ENCODE peak calls at places on chromosomes 11 and 22, in four cellular contexts. U is H1, Z is HepG2, N is GM12878. D is an unnamed sample. For H3K4me1, the result is how much of the 10 kb centered on the place peaks cover.

GRCh38 chr11:94776351-94777321 is 8.5 kb downstream of the AMOTL1 start:
- DNase-seq in U (no peak), Z (no peak), N (no peak), D (no peak)

GRCh38 chr22:44975444-44976262 is 34.2 kb downstream of the PHF21B start:
- DNase-seq in U (peak), Z (peak), N (no peak), D (peak)

GRCh38 chr11:64885367-64886286 is 7.2 kb upstream of the EHD1 start:
- DNase-seq in U (no peak), Z (peak), N (no peak), D (no peak)

GRCh38 chr11:10896493-10896892 is 38.6 kb upstream of the ZBED5 start:
- DNase-seq in U (no peak), Z (no peak), N (no peak), D (no peak)

GRCh38 chr22:49156662-49157285 is 670.9 kb downstream of the BRD1 start:
- DNase-seq in U (no peak), Z (no peak), N (no peak), D (no peak)

GRCh38 chr22:36280379-36280778 is 27.4 kb downstream of the APOL1 start:
- DNase-seq in U (no peak), Z (no peak), N (no peak), D (no peak)

GRCh38 chr11:125382211-125382807 is 113.8 kb downstream of the FEZ1 start:
- DNase-seq in U (no peak), Z (no peak), N (no peak), D (no peak)

GRCh38 chr11:70331901-70332300 is 61.4 kb downstream of the PPFIA1 start:
- DNase-seq in U (no peak), Z (no peak), N (no peak), D (no peak)

GRCh38 chr11:120223793-120224192 is 13.0 kb downstream of the OAF start:
- DNase-seq in U (no peak), Z (no peak), N (no peak), D (no peak)

GRCh38 chr11:76251576-76251975 is 45.3 kb upstream of the WNT11 start:
- DNase-seq in U (no peak), Z (no peak), N (no peak), D (no peak)

GRCh38 chr11:17771415-17771814 is 36.8 kb downstream of the KCNC1 start:
- DNase-seq in U (no peak), Z (no peak), N (no peak), D (no peak)

GRCh38 chr11:16920559-16920958 is 93.7 kb downstream of the PLEKHA7 start:
- DNase-seq in U (no peak), Z (no peak), N (no peak), D (no peak)

GRCh38 chr11:123742334-123742733 is 874 bp upstream of the ZNF202 start:
- DNase-seq in U (no peak), Z (no peak), N (no peak), D (peak)

GRCh38 chr11:108223449-108224149 is 732 bp downstream of the ATM start:
- DNase-seq in U (no peak), Z (no peak), N (no peak), D (no peak)

GRCh38 chr11:76038608-76039007 is 167.7 kb downstream of the WNT11 start:
- DNase-seq in U (no peak), Z (no peak), N (no peak), D (no peak)

GRCh38 chr11:115464269-115464668 is 39.9 kb downstream of the CADM1 start:
- DNase-seq in U (no peak), Z (no peak), N (no peak), D (no peak)

GRCh38 chr11:77062924-77063323 is 3.8 kb upstream of the CAPN5 start:
- DNase-seq in U (no peak), Z (no peak), N (no peak), D (no peak)

GRCh38 chr11:37774441-37774840 is 1176.4 kb upstream of the RAG2 start:
- DNase-seq in U (no peak), Z (no peak), N (no peak), D (peak)

GRCh38 chr11:115706735-115707134 is 202.5 kb upstream of the CADM1 start:
- DNase-seq in U (no peak), Z (no peak), N (no peak), D (no peak)

GRCh38 chr22:47127441-47127871 is 365.0 kb downstream of the TBC1D22A start:
- DNase-seq in U (no peak), Z (no peak), N (no peak), D (no peak)

GRCh38 chr22:47125603-47126002 is 363.2 kb downstream of the TBC1D22A start:
- DNase-seq in U (no peak), Z (no peak), N (no peak), D (no peak)

GRCh38 chr22:47124451-47124881 is 362.0 kb downstream of the TBC1D22A start:
- DNase-seq in U (no peak), Z (no peak), N (no peak), D (no peak)

GRCh38 chr22:47124946-47125345 is 362.5 kb downstream of the TBC1D22A start:
- DNase-seq in U (no peak), Z (no peak), N (no peak), D (no peak)

GRCh38 chr22:47126344-47126811 is 363.9 kb downstream of the TBC1D22A start:
- DNase-seq in U (no peak), Z (no peak), N (no peak), D (no peak)
- TF ChIP-seq YY1 in U (no peak), Z (no peak), N (no peak), D (no peak)

DNA sequence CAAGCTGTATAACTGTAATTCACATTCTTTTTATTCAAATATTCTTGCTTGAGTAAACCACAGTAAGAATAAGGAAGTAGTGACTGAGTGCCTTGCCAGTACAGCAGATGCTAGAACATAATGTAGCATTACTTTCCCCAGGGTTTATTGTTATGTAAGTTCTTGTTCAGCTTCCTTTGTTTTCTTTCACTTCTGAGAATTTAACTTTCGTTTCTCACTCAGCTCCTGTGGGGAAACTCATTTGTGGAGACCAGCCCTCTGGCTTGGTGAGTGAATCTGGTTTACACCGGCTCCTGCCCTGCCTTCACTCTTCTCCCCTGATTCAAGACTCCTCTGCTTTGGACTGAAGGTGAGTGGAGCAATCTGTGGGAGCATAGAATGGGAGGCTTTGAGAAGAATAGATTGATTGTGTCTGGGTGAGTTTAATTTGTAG is at the start of gene TRIM22:
- DNase-seq in U (peak), Z (no peak), N (peak), D (peak)
- H3K4me1 ChIP-seq in U (under half), Z (under half), N (under half), D (under half)

GRCh38 chr11:66851251-66851620 is 5.6 kb upstream of the LRFN4 start:
- DNase-seq in U (no peak), Z (no peak), N (no peak), D (no peak)
- TF ChIP-seq SUZ12 in U (no peak), Z (no peak), N (no peak), D (no peak)

GRCh38 chr22:32583074-32583677 is 108.6 kb downstream of the FBXO7 start:
- DNase-seq in U (no peak), Z (no peak), N (no peak), D (no peak)
- TF ChIP-seq YY1 in U (no peak), Z (no peak), N (no peak), D (no peak)

GRCh38 chr11:26073646-26074045 is 258.3 kb upstream of the ANO3 start:
- DNase-seq in U (no peak), Z (no peak), N (no peak), D (no peak)
- H3K4me1 ChIP-seq in U (under half), Z (under half), N (under half), D (under half)

GRCh38 chr22:25399649-25400151 is 164.8 kb upstream of the GRK3 start:
- DNase-seq in U (no peak), Z (no peak), N (no peak), D (no peak)
- TF ChIP-seq SUZ12 in U (no peak), Z (no peak), N (no peak), D (no peak)

DNA sequence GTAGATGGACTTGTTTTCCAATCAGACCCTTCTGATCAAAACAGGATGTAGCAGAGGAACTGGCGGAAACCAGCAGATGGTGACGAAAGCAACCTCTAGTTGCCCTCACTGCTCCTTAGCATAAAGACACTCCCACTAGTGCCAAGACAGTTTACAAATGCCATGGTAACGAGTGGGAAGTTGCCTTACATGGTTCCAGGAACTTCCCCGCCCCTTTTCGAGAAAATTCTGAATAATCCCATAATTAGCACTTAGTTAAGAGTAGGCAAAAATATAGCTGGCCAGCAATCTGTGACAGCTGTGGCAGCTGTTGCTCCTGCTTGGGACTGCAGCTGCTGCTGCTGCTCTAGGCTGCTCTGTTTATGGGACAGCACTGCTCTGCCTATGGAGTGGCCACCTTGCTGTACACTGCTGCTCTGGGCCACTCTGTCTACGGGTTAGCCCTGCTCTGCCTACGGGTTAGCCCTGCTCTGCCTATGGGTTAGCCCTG is 33.4 kb upstream of the SORL1 start:
- DNase-seq in U (no peak), Z (no peak), N (no peak), D (no peak)
- TF ChIP-seq YY1 in U (no peak), Z (no peak), N (no peak), D (no peak)

GRCh38 chr22:38218661-38219331 is 17.0 kb downstream of the MAFF start:
- DNase-seq in U (peak), Z (peak), N (no peak), D (peak)
- H3K4me1 ChIP-seq in U (under half), Z (under half), N (under half), D (under half)

DNA sequence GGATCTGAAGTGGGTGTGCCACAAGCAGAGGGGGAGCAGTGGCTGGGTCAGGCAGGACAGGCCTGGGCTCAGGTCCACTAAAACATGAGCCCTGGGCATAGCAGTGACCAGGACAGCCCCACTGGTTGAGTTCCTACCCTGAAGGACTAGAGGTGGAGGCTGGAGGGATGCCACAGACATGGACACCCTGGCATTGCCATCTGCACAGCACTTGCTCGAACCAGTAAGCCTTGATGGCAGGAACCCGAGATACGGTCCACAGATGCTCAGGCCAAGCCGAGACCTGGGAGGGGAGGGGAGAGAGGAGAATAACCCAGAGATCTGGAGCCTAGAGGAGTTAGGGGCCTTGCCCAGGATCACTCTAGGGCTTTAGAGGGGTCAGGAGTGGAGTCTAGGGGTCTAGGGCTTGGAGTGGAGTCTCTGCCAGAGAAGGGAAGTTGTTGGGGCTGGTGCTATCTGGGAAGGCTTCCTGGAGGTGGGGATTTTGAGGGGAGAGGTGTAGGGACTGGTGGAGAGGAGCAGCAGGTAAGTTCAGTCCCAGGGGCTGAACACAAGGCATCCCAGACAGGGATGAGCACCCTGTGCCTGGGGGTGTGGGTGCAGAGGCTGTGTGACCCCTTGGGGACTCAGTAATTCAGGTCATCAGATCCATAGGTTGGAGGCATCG is 30.6 kb upstream of the RELT start:
- DNase-seq in U (no peak), Z (no peak), N (no peak), D (no peak)
- TF ChIP-seq SUZ12 in U (no peak), Z (no peak), N (no peak), D (no peak)